ENCODE peak calls at places on chromosomes 2 and 18, in four cellular contexts. One of them, this sample, is unnamed.

GRCh38 chr2:112864072-112864471 is 27.5 kb upstream of the IL1B start:
- DNase-seq in NT2/D1: no peak
- DNase-seq in brain microvascular endothelial cell: no peak
- DNase-seq in adrenal gland: no peak
- DNase-seq in this sample: no peak

GRCh38 chr2:170465241-170465640 is 249.9 kb upstream of the SP5 start:
- DNase-seq in brain microvascular endothelial cell: peak; percentile 40
- DNase-seq in NT2/D1: no peak
- DNase-seq in adrenal gland: no peak
- DNase-seq in this sample: no peak

GRCh38 chr18:67771271-67771670 is 254.8 kb upstream of the DSEL start:
- DNase-seq in adrenal gland: no peak
- DNase-seq in NT2/D1: no peak
- DNase-seq in brain microvascular endothelial cell: peak; percentile 29
- DNase-seq in this sample: no peak

GRCh38 chr2:235149240-235149641 is 197.4 kb downstream of the SH3BP4 start:
- DNase-seq in brain microvascular endothelial cell: no peak
- DNase-seq in NT2/D1: no peak
- DNase-seq in adrenal gland: no peak
- DNase-seq in this sample: no peak

GRCh38 chr2:189134485-189134884 is 45.1 kb downstream of the COL5A2 start:
- DNase-seq in brain microvascular endothelial cell: no peak
- DNase-seq in NT2/D1: no peak
- DNase-seq in adrenal gland: no peak
- DNase-seq in this sample: no peak

GRCh38 chr2:48138898-48139297 is 232.6 kb upstream of the FBXO11 start:
- DNase-seq in brain microvascular endothelial cell: no peak
- DNase-seq in adrenal gland: no peak
- DNase-seq in NT2/D1: no peak
- DNase-seq in this sample: no peak

GRCh38 chr2:240368746-240369724 is 66.4 kb upstream of the GPC1 start:
- DNase-seq in adrenal gland: peak; percentile 83
- DNase-seq in brain microvascular endothelial cell: no peak
- DNase-seq in NT2/D1: no peak
- DNase-seq in this sample: no peak

GRCh38 chr2:37377187-37377532 is 32.7 kb downstream of the QPCT start:
- DNase-seq in NT2/D1: no peak
- DNase-seq in adrenal gland: no peak
- DNase-seq in brain microvascular endothelial cell: no peak
- DNase-seq in this sample: no peak

GRCh38 chr2:227804970-227805369 is 8.7 kb upstream of the CCL20 start:
- DNase-seq in NT2/D1: no peak
- DNase-seq in brain microvascular endothelial cell: no peak
- DNase-seq in adrenal gland: no peak
- DNase-seq in this sample: no peak

GRCh38 chr2:33900610-33901009 is 301.5 kb upstream of the FAM98A start:
- DNase-seq in adrenal gland: no peak
- DNase-seq in brain microvascular endothelial cell: no peak
- DNase-seq in NT2/D1: no peak
- DNase-seq in this sample: no peak

GRCh38 chr2:222025891-222026271 is 272.9 kb downstream of the PAX3 start:
- DNase-seq in NT2/D1: peak; percentile 90
- DNase-seq in adrenal gland: no peak
- DNase-seq in brain microvascular endothelial cell: no peak
- DNase-seq in this sample: no peak

GRCh38 chr2:46967990-46968647 is 52.5 kb upstream of the MCFD2 start:
- DNase-seq in brain microvascular endothelial cell: peak; percentile 74
- DNase-seq in NT2/D1: no peak
- DNase-seq in adrenal gland: peak; percentile 88
- DNase-seq in this sample: no peak

GRCh38 chr2:185507703-185508102 is 230.9 kb upstream of the FSIP2 start:
- DNase-seq in adrenal gland: no peak
- DNase-seq in NT2/D1: no peak
- DNase-seq in brain microvascular endothelial cell: no peak
- DNase-seq in this sample: no peak

GRCh38 chr2:18777250-18777812 is 188.0 kb upstream of the NT5C1B start:
- DNase-seq in brain microvascular endothelial cell: no peak
- DNase-seq in NT2/D1: peak; percentile 40
- DNase-seq in adrenal gland: no peak
- DNase-seq in this sample: peak; percentile 14

GRCh38 chr2:60439219-60439974 is 114.1 kb downstream of the BCL11A start:
- DNase-seq in adrenal gland: peak; percentile 24
- DNase-seq in NT2/D1: no peak
- DNase-seq in brain microvascular endothelial cell: peak; percentile 11
- DNase-seq in this sample: peak; percentile 64

GRCh38 chr2:128414351-128414750 is 95.7 kb upstream of the HS6ST1 start:
- DNase-seq in NT2/D1: no peak
- DNase-seq in brain microvascular endothelial cell: no peak
- DNase-seq in adrenal gland: no peak
- DNase-seq in this sample: no peak

GRCh38 chr18:48946329-48946835 is 4.4 kb downstream of the SMAD7 start:
- DNase-seq in brain microvascular endothelial cell: no peak
- DNase-seq in adrenal gland: no peak
- DNase-seq in NT2/D1: no peak
- DNase-seq in this sample: no peak
- H3K4me3 ChIP-seq in brain microvascular endothelial cell: peak overlapping the region; percentile 91
- H3K4me3 ChIP-seq in adrenal gland: no peak overlapping the region
- H3K4me3 ChIP-seq in NT2/D1: peak overlapping the region; percentile 94
- H3K4me3 ChIP-seq in this sample: no peak overlapping the region

GRCh38 chr2:26885651-26886329 is 37.9 kb downstream of the DPYSL5 start:
- DNase-seq in brain microvascular endothelial cell: no peak
- DNase-seq in adrenal gland: no peak
- DNase-seq in NT2/D1: no peak
- DNase-seq in this sample: no peak

GRCh38 chr2:26883971-26884370 is 36.0 kb downstream of the DPYSL5 start:
- DNase-seq in adrenal gland: no peak
- DNase-seq in brain microvascular endothelial cell: no peak
- DNase-seq in NT2/D1: no peak
- DNase-seq in this sample: peak; percentile 71

GRCh38 chr2:26880910-26881435 is 33.0 kb downstream of the DPYSL5 start:
- DNase-seq in adrenal gland: no peak
- DNase-seq in NT2/D1: no peak
- DNase-seq in brain microvascular endothelial cell: no peak
- DNase-seq in this sample: no peak

GRCh38 chr2:26887142-26887541 is 39.2 kb downstream of the DPYSL5 start:
- DNase-seq in adrenal gland: no peak
- DNase-seq in brain microvascular endothelial cell: no peak
- DNase-seq in NT2/D1: no peak
- DNase-seq in this sample: no peak

DNA sequence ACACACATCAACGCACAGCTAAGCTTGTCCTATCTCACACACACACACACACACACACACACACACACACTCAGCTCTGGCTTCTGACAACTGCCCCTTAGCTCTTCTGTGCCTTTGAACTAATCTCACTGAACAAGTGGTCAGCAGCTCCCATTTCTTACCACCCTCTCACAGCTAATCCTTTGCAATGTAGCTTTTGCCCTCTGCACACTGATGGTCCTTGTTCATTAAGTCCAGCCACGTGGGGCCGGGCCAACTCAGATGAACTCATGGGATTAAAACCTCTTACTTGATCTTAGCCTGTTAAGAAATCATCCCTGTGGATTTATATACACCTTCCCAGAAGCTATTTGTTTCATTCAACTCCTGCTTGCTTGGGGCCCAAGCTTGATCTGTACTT is 36.6 kb downstream of the DPYSL5 start:
- DNase-seq in brain microvascular endothelial cell: no peak
- DNase-seq in NT2/D1: no peak
- DNase-seq in adrenal gland: no peak
- DNase-seq in this sample: peak; percentile 97
- H3K27me3 ChIP-seq in brain microvascular endothelial cell: peaks cover 4% of the 10 kb centered on the region
- H3K27me3 ChIP-seq in NT2/D1: no peaks in the 10 kb centered on the region
- H3K27me3 ChIP-seq in adrenal gland: no peaks in the 10 kb centered on the region
- H3K27me3 ChIP-seq in this sample: no peaks in the 10 kb centered on the region

GRCh38 chr2:138503652-138504051 is 2.1 kb downstream of the SPOPL start:
- DNase-seq in adrenal gland: no peak
- DNase-seq in NT2/D1: no peak
- DNase-seq in brain microvascular endothelial cell: no peak
- DNase-seq in this sample: no peak
- H3K4me3 ChIP-seq in adrenal gland: no peak overlapping the region
- H3K4me3 ChIP-seq in NT2/D1: peak overlapping the region; percentile 83
- H3K4me3 ChIP-seq in brain microvascular endothelial cell: no peak overlapping the region
- H3K4me3 ChIP-seq in this sample: no peak overlapping the region

GRCh38 chr2:118833716-118834439 is 13.6 kb downstream of the EN1 start:
- DNase-seq in brain microvascular endothelial cell: no peak
- DNase-seq in NT2/D1: no peak
- DNase-seq in adrenal gland: no peak
- DNase-seq in this sample: no peak
- H3K27me3 ChIP-seq in brain microvascular endothelial cell: peaks cover 85% of the 10 kb centered on the region
- H3K27me3 ChIP-seq in NT2/D1: peaks cover 78% of the 10 kb centered on the region
- H3K27me3 ChIP-seq in adrenal gland: peaks cover 75% of the 10 kb centered on the region
- H3K27me3 ChIP-seq in this sample: peaks cover 96% of the 10 kb centered on the region

This sample was measured in WERI-Rb-1.